ENCODE peak calls at places on chromosomes 16 and 17, in nine cellular contexts. One of them, this sample, is unnamed.
A peak's percentile ranks its signal among the peaks of the same experiment; 100 is the strongest.

GRCh38 chr16:58284021-58284420 is 10.8 kb downstream of the PRSS54 start:
- DNase-seq in right lobe of liver: no peak
- DNase-seq in A549: no peak
- DNase-seq in spleen: no peak
- DNase-seq in H1: no peak
- DNase-seq in Peyer's patch: no peak
- DNase-seq in stomach: no peak
- DNase-seq in esophagus squamous epithelium: no peak
- DNase-seq in NB4: no peak
- DNase-seq in this sample: no peak

GRCh38 chr16:16972831-16973230 is 497.9 kb downstream of the XYLT1 start:
- DNase-seq in A549: no peak
- DNase-seq in esophagus squamous epithelium: no peak
- DNase-seq in stomach: no peak
- DNase-seq in H1: no peak
- DNase-seq in spleen: no peak
- DNase-seq in NB4: no peak
- DNase-seq in Peyer's patch: no peak
- DNase-seq in right lobe of liver: no peak
- DNase-seq in this sample: no peak

GRCh38 chr17:58832514-58832913 is 76.9 kb downstream of the PPM1E start:
- DNase-seq in NB4: no peak
- DNase-seq in H1: no peak
- DNase-seq in esophagus squamous epithelium: no peak
- DNase-seq in spleen: no peak
- DNase-seq in Peyer's patch: no peak
- DNase-seq in stomach: no peak
- DNase-seq in right lobe of liver: no peak
- DNase-seq in A549: no peak
- DNase-seq in this sample: no peak

GRCh38 chr17:17420561-17421269 is 56.1 kb upstream of the MED9 start:
- DNase-seq in A549: no peak
- DNase-seq in stomach: no peak
- DNase-seq in Peyer's patch: no peak
- DNase-seq in spleen: no peak
- DNase-seq in right lobe of liver: no peak
- DNase-seq in esophagus squamous epithelium: no peak
- DNase-seq in NB4: peak; percentile 98
- DNase-seq in H1: no peak
- DNase-seq in this sample: no peak

GRCh38 chr17:81399481-81400153 is 4.4 kb downstream of the BAHCC1 start:
- DNase-seq in A549: peak; percentile 52
- DNase-seq in stomach: no peak
- DNase-seq in Peyer's patch: peak; percentile 73
- DNase-seq in H1: no peak
- DNase-seq in spleen: no peak
- DNase-seq in NB4: no peak
- DNase-seq in right lobe of liver: no peak
- DNase-seq in esophagus squamous epithelium: no peak
- DNase-seq in this sample: no peak

GRCh38 chr16:50478773-50479149 is 69.4 kb upstream of the NKD1 start:
- DNase-seq in spleen: no peak
- DNase-seq in stomach: peak; percentile 76
- DNase-seq in NB4: peak; percentile 30
- DNase-seq in Peyer's patch: no peak
- DNase-seq in esophagus squamous epithelium: no peak
- DNase-seq in A549: no peak
- DNase-seq in right lobe of liver: no peak
- DNase-seq in H1: no peak
- DNase-seq in this sample: peak; percentile 50

GRCh38 chr17:2564876-2565275 is 28.6 kb upstream of the PAFAH1B1 start:
- DNase-seq in H1: no peak
- DNase-seq in Peyer's patch: no peak
- DNase-seq in A549: peak; percentile 77
- DNase-seq in stomach: peak; percentile 47
- DNase-seq in NB4: no peak
- DNase-seq in esophagus squamous epithelium: no peak
- DNase-seq in spleen: no peak
- DNase-seq in right lobe of liver: no peak
- DNase-seq in this sample: no peak

GRCh38 chr17:58119491-58119890 is 28.7 kb upstream of the OR4D1 start:
- DNase-seq in Peyer's patch: no peak
- DNase-seq in spleen: no peak
- DNase-seq in A549: no peak
- DNase-seq in esophagus squamous epithelium: no peak
- DNase-seq in H1: no peak
- DNase-seq in stomach: no peak
- DNase-seq in right lobe of liver: no peak
- DNase-seq in NB4: no peak
- DNase-seq in this sample: no peak

GRCh38 chr17:422196-422930 is 69.8 kb upstream of the RPH3AL start:
- DNase-seq in esophagus squamous epithelium: no peak
- DNase-seq in A549: no peak
- DNase-seq in NB4: no peak
- DNase-seq in stomach: no peak
- DNase-seq in spleen: no peak
- DNase-seq in Peyer's patch: no peak
- DNase-seq in H1: no peak
- DNase-seq in right lobe of liver: no peak
- DNase-seq in this sample: peak; percentile 61

GRCh38 chr17:74840500-74840899 is 19.2 kb downstream of the GRIN2C start:
- DNase-seq in Peyer's patch: no peak
- DNase-seq in H1: no peak
- DNase-seq in A549: no peak
- DNase-seq in spleen: no peak
- DNase-seq in esophagus squamous epithelium: no peak
- DNase-seq in right lobe of liver: no peak
- DNase-seq in NB4: no peak
- DNase-seq in stomach: no peak
- DNase-seq in this sample: no peak

GRCh38 chr16:58062821-58063220 is 37.3 kb downstream of the MMP15 start:
- DNase-seq in H1: no peak
- DNase-seq in right lobe of liver: no peak
- DNase-seq in Peyer's patch: no peak
- DNase-seq in A549: no peak
- DNase-seq in esophagus squamous epithelium: no peak
- DNase-seq in spleen: no peak
- DNase-seq in NB4: no peak
- DNase-seq in stomach: no peak
- DNase-seq in this sample: no peak

GRCh38 chr16:10509534-10510025 is 70.8 kb downstream of the EMP2 start:
- DNase-seq in NB4: peak; percentile 82
- DNase-seq in H1: peak; percentile 63
- DNase-seq in spleen: no peak
- DNase-seq in A549: peak; percentile 84
- DNase-seq in Peyer's patch: no peak
- DNase-seq in stomach: peak; percentile 54
- DNase-seq in esophagus squamous epithelium: no peak
- DNase-seq in right lobe of liver: peak; percentile 49
- DNase-seq in this sample: no peak

GRCh38 chr17:18877104-18877503 is 19.2 kb downstream of the PRPSAP2 start:
- DNase-seq in NB4: no peak
- DNase-seq in Peyer's patch: no peak
- DNase-seq in spleen: no peak
- DNase-seq in esophagus squamous epithelium: no peak
- DNase-seq in stomach: no peak
- DNase-seq in H1: no peak
- DNase-seq in right lobe of liver: no peak
- DNase-seq in A549: peak; percentile 21
- DNase-seq in this sample: no peak

GRCh38 chr17:83079340-83079747 is at the start of gene METRNL:
- DNase-seq in stomach: peak; percentile 83
- DNase-seq in H1: peak; percentile 80
- DNase-seq in right lobe of liver: peak; percentile 87
- DNase-seq in NB4: peak; percentile 69
- DNase-seq in esophagus squamous epithelium: no peak
- DNase-seq in A549: peak; percentile 66
- DNase-seq in spleen: peak; percentile 94
- DNase-seq in Peyer's patch: peak; percentile 87
- DNase-seq in this sample: peak; percentile 97

GRCh38 chr17:60091908-60092331 is 13.2 kb upstream of the HEATR6 start:
- DNase-seq in stomach: no peak
- DNase-seq in spleen: no peak
- DNase-seq in NB4: no peak
- DNase-seq in A549: no peak
- DNase-seq in right lobe of liver: no peak
- DNase-seq in H1: no peak
- DNase-seq in Peyer's patch: no peak
- DNase-seq in esophagus squamous epithelium: no peak
- DNase-seq in this sample: no peak

DNA sequence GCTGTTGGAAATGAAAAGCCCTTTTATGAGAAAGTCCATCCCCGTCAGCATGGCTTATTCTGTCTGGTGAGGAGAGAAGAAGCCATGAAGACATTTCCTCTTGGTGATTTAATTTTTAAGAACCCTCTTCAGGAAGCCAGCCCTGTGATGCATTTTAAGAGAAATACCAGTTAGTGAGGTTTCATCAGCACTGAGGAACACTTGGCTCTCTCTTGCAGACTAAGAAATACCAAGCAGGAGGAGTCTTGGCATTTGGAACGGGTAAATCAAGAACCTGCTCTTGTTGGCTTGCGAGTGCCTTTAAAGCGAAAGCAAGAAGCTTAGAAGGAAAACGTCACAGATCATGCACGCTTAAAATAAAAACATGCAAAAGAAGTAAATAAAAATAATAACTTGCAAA is 17.5 kb downstream of the RAB11FIP3 start:
- DNase-seq in NB4: no peak
- DNase-seq in stomach: no peak
- DNase-seq in A549: no peak
- DNase-seq in Peyer's patch: no peak
- DNase-seq in esophagus squamous epithelium: no peak
- DNase-seq in spleen: no peak
- DNase-seq in H1: no peak
- DNase-seq in right lobe of liver: no peak
- DNase-seq in this sample: no peak
- TF ChIP-seq POLR2A in NB4: no peak
- TF ChIP-seq POLR2A in stomach: no peak
- TF ChIP-seq POLR2A in A549: no peak
- TF ChIP-seq POLR2A in Peyer's patch: no peak
- TF ChIP-seq POLR2A in esophagus squamous epithelium: no peak
- TF ChIP-seq POLR2A in spleen: no peak
- TF ChIP-seq POLR2A in H1: no peak
- TF ChIP-seq POLR2A in right lobe of liver: no peak
- TF ChIP-seq POLR2A in this sample: no peak

GRCh38 chr17:41811549-41812175 is at the start of gene P3H4:
- DNase-seq in Peyer's patch: peak; percentile 91
- DNase-seq in esophagus squamous epithelium: no peak
- DNase-seq in A549: peak; percentile 87
- DNase-seq in NB4: peak; percentile 80
- DNase-seq in H1: peak; percentile 93
- DNase-seq in stomach: peak; percentile 85
- DNase-seq in spleen: peak; percentile 93
- DNase-seq in right lobe of liver: peak; percentile 82
- DNase-seq in this sample: peak; percentile 96
- TF ChIP-seq POLR2A in Peyer's patch: peak; percentile 43
- TF ChIP-seq POLR2A in esophagus squamous epithelium: peak; percentile 22
- TF ChIP-seq POLR2A in A549: peak; percentile 47
- TF ChIP-seq POLR2A in NB4: peak; percentile 49
- TF ChIP-seq POLR2A in H1: peak; percentile 20
- TF ChIP-seq POLR2A in stomach: no peak
- TF ChIP-seq POLR2A in spleen: no peak
- TF ChIP-seq POLR2A in right lobe of liver: peak; percentile 42
- TF ChIP-seq POLR2A in this sample: no peak

DNA sequence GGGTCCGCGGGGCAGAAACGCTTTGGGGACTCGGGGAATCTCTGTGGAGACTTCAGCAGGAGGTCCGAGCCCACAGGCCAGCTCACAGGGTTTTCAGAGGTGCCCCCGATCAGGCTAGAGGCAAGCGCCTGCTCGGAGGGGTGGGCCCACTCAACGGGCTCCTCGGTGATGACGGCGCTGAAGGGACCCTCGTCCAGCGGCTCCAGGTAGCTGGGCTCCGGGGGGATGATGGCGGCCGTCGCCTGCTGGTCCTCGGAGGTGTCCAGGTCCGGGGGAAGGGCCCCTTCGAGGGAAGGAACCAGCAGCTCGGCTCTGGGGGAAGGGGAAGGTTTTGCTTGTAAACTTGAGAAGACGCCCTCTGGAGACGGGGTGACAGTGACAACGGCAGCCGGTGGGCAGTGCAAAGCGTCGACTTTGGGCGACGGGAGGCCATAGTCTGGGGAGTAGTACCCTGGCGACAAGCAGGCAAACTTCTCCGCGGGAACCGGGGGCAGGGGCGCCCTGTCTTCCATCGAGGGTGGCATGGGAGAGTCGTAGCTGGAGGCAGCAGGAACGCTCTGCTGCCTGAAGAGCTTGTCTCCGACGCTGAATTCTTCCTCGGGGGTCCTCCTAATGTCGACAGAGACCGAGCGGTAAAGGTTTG is 63.2 kb downstream of the ZNF778 start:
- DNase-seq in esophagus squamous epithelium: no peak
- DNase-seq in Peyer's patch: no peak
- DNase-seq in H1: no peak
- DNase-seq in right lobe of liver: no peak
- DNase-seq in stomach: no peak
- DNase-seq in NB4: no peak
- DNase-seq in spleen: no peak
- DNase-seq in A549: no peak
- DNase-seq in this sample: no peak
- TF ChIP-seq POLR2A in esophagus squamous epithelium: no peak
- TF ChIP-seq POLR2A in Peyer's patch: no peak
- TF ChIP-seq POLR2A in H1: no peak
- TF ChIP-seq POLR2A in right lobe of liver: no peak
- TF ChIP-seq POLR2A in stomach: no peak
- TF ChIP-seq POLR2A in NB4: no peak
- TF ChIP-seq POLR2A in spleen: no peak
- TF ChIP-seq POLR2A in A549: no peak
- TF ChIP-seq POLR2A in this sample: no peak

GRCh38 chr17:35065880-35066279 is 2.4 kb upstream of the RFFL start:
- DNase-seq in Peyer's patch: no peak
- DNase-seq in H1: no peak
- DNase-seq in stomach: no peak
- DNase-seq in right lobe of liver: no peak
- DNase-seq in A549: no peak
- DNase-seq in spleen: no peak
- DNase-seq in esophagus squamous epithelium: no peak
- DNase-seq in NB4: no peak
- DNase-seq in this sample: no peak

GRCh38 chr17:35069311-35069710 is 5.8 kb upstream of the RFFL start:
- DNase-seq in right lobe of liver: no peak
- DNase-seq in stomach: no peak
- DNase-seq in H1: no peak
- DNase-seq in esophagus squamous epithelium: no peak
- DNase-seq in A549: no peak
- DNase-seq in Peyer's patch: no peak
- DNase-seq in spleen: no peak
- DNase-seq in NB4: peak; percentile 37
- DNase-seq in this sample: no peak

GRCh38 chr17:35068249-35068648 is 4.7 kb upstream of the RFFL start:
- DNase-seq in esophagus squamous epithelium: no peak
- DNase-seq in A549: no peak
- DNase-seq in stomach: no peak
- DNase-seq in H1: no peak
- DNase-seq in right lobe of liver: no peak
- DNase-seq in NB4: no peak
- DNase-seq in Peyer's patch: no peak
- DNase-seq in spleen: no peak
- DNase-seq in this sample: no peak

GRCh38 chr17:35062284-35062683 is 1.2 kb downstream of the RFFL start:
- DNase-seq in spleen: no peak
- DNase-seq in stomach: no peak
- DNase-seq in Peyer's patch: no peak
- DNase-seq in right lobe of liver: no peak
- DNase-seq in A549: no peak
- DNase-seq in NB4: no peak
- DNase-seq in H1: no peak
- DNase-seq in esophagus squamous epithelium: no peak
- DNase-seq in this sample: no peak

GRCh38 chr17:35063514-35064223 is at the start of gene RFFL:
- DNase-seq in Peyer's patch: peak; percentile 75
- DNase-seq in spleen: peak; percentile 92
- DNase-seq in H1: peak; percentile 75
- DNase-seq in A549: peak; percentile 99
- DNase-seq in stomach: peak; percentile 91
- DNase-seq in esophagus squamous epithelium: peak; percentile 63
- DNase-seq in NB4: peak; percentile 100
- DNase-seq in right lobe of liver: peak; percentile 83
- DNase-seq in this sample: no peak
- TF ChIP-seq POLR2A in Peyer's patch: no peak
- TF ChIP-seq POLR2A in spleen: no peak
- TF ChIP-seq POLR2A in H1: peak; percentile 16
- TF ChIP-seq POLR2A in A549: peak; percentile 31
- TF ChIP-seq POLR2A in stomach: no peak
- TF ChIP-seq POLR2A in esophagus squamous epithelium: peak; percentile 27
- TF ChIP-seq POLR2A in NB4: no peak
- TF ChIP-seq POLR2A in right lobe of liver: peak; percentile 94
- TF ChIP-seq POLR2A in this sample: no peak

This sample was measured in upper lobe of left lung.